ENCODE peak calls at places on chromosomes 5 and 9, in four cellular contexts. G is OCI-LY7, C is thyroid gland, Y is uterus. A is an unnamed sample.
A peak's percentile ranks its signal among the peaks of the same experiment; 100 is the strongest.

GRCh38 chr9:115531410-115532130 is 413.6 kb upstream of the TNC start:
- DNase-seq in Y (no peak), G (no peak), C (no peak), A (no peak)

GRCh38 chr5:169300468-169301385 is at the start of gene SLIT3:
- DNase-seq in C (peak; percentile 86), G (no peak), Y (peak; percentile 88), A (peak; percentile 46)

GRCh38 chr9:108478871-108479332 is 376.9 kb downstream of the ACTL7B start:
- DNase-seq in C (no peak), G (no peak), Y (no peak), A (peak; percentile 37)

GRCh38 chr5:13944564-13945195 is at the start of gene DNAH5:
- DNase-seq in Y (no peak), C (no peak), G (no peak), A (no peak)

GRCh38 chr5:136814621-136815378 is 449.5 kb upstream of the TRPC7 start:
- DNase-seq in C (no peak), Y (no peak), G (no peak), A (no peak)

GRCh38 chr9:133738039-133738805 is at the start of gene SARDH:
- DNase-seq in Y (peak; percentile 67), C (peak; percentile 68), G (peak; percentile 24), A (peak; percentile 25)

GRCh38 chr5:77301447-77301878 is 91.0 kb downstream of the PDE8B start:
- DNase-seq in C (no peak), Y (no peak), G (no peak), A (no peak)

GRCh38 chr5:9516591-9516990 is 29.3 kb downstream of the SEMA5A start:
- DNase-seq in Y (no peak), C (no peak), G (no peak), A (no peak)

GRCh38 chr5:1318659-1319251 is 23.9 kb upstream of the TERT start:
- DNase-seq in C (no peak), Y (peak; percentile 12), G (no peak), A (no peak)

GRCh38 chr9:86795861-86796497 is 151.3 kb downstream of the GAS1 start:
- DNase-seq in C (peak; percentile 16), G (no peak), Y (peak; percentile 66), A (peak; percentile 19)

GRCh38 chr5:96825243-96825642 is 17.5 kb upstream of the ERAP1 start:
- DNase-seq in Y (no peak), C (no peak), G (no peak), A (no peak)

GRCh38 chr5:72599519-72600400 is 92.5 kb upstream of the ZNF366 start:
- DNase-seq in Y (no peak), G (no peak), C (no peak), A (no peak)

GRCh38 chr5:147332643-147333042 is 97.8 kb downstream of the STK32A start:
- DNase-seq in G (no peak), Y (no peak), C (no peak), A (no peak)

GRCh38 chr9:114968710-114969109 is 38.3 kb upstream of the TNFSF8 start:
- DNase-seq in Y (no peak), C (no peak), G (no peak), A (no peak)

GRCh38 chr5:136053336-136054121 is 24.7 kb downstream of the TGFBI start:
- DNase-seq in Y (no peak), C (no peak), G (no peak), A (peak; percentile 54)

GRCh38 chr9:2859776-2860379 is 16.0 kb upstream of the PUM3 start:
- DNase-seq in G (peak; percentile 54), C (peak; percentile 70), Y (peak; percentile 37), A (no peak)

GRCh38 chr9:76018244-76018643 is 127.8 kb downstream of the PCSK5 start:
- DNase-seq in G (no peak), C (no peak), Y (no peak), A (no peak)

GRCh38 chr5:158484246-158484645 is 615.5 kb downstream of the EBF1 start:
- DNase-seq in Y (no peak), G (no peak), C (no peak), A (no peak)

GRCh38 chr5:15621094-15621493 is 121.1 kb downstream of the FBXL7 start:
- DNase-seq in G (no peak), C (no peak), Y (no peak), A (no peak)

GRCh38 chr5:1060535-1060981 is 51.3 kb downstream of the SLC12A7 start:
- DNase-seq in Y (no peak), C (no peak), G (no peak), A (no peak)

DNA sequence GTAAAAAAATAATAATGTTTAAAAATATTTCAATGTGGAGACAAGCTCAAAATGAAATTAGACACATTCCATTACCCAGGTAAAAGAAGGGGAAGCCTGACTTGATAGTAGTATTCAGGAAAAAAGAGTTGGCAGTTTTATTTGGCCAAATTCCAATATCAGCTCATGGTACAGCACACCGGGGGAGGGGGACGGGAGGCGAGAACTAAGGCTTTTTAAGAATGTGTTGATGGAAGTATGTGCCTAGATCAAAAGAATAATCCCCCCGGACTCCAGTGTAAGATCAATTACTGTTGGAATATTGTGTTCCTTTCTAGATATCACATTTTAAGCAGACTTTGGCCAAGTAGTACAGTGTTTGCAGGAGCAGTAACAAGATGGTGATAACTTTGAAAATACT is 98.4 kb upstream of the ERBIN start:
- DNase-seq in C (no peak), Y (no peak), G (no peak), A (no peak)
- H3K4me1 ChIP-seq in C (no peaks in the 10 kb centered on the region), Y (no peaks in the 10 kb centered on the region), G (peaks cover 13% of the 10 kb centered on the region), A (peaks cover 8% of the 10 kb centered on the region)

DNA sequence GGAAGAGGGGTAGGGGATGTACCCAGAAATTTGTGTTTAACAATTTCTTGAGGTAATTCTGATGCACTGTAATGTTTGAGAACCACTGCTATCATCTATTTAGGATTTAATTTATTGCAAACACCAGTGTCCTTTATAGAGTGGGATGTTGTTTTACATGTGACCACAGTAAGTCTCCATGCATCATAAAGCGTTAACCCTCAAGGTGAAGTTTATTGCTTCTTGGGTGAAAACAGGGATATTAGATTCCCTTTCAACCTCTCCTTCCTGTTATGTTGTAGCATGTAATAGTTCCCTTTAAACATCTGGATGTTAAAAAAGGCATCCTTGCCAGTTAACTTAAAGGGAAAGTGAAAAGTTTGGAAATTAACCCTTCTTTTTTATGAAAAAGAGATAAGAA is 35.8 kb upstream of the ATG10 start:
- DNase-seq in Y (no peak), G (no peak), C (no peak), A (no peak)
- H3K4me1 ChIP-seq in Y (no peaks in the 10 kb centered on the region), G (no peaks in the 10 kb centered on the region), C (no peaks in the 10 kb centered on the region), A (no peaks in the 10 kb centered on the region)

DNA sequence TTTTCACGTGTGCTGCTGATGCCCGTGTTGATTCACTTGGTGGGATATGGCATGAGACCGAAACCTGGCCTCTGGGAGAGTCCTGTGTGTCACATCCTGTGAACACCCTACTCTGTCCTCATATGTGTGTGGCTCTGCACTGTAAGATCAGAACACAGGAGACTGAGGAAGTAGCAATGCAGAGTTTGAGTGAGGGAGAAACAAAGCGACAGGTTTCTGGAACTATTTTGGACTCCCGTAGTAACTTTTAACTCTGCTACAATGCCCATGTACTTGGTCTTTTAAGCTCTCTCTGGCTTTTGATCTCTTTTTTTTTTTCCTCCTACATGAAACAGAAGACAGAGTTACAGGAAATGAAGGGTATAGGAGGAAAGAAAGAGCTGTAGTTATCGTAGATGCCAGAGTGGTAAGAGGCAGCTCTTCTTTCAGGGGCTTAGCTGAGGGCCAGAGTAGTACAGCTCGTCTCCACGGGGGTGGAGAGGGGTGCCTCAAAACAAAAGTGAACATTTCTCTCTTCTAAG is 26.6 kb downstream of the GRAMD2B start:
- DNase-seq in Y (no peak), C (peak; percentile 32), G (no peak), A (no peak)
- H3K4me1 ChIP-seq in Y (peaks cover 5% of the 10 kb centered on the region), C (peaks cover 85% of the 10 kb centered on the region), G (no peaks in the 10 kb centered on the region), A (peaks cover 8% of the 10 kb centered on the region)

DNA sequence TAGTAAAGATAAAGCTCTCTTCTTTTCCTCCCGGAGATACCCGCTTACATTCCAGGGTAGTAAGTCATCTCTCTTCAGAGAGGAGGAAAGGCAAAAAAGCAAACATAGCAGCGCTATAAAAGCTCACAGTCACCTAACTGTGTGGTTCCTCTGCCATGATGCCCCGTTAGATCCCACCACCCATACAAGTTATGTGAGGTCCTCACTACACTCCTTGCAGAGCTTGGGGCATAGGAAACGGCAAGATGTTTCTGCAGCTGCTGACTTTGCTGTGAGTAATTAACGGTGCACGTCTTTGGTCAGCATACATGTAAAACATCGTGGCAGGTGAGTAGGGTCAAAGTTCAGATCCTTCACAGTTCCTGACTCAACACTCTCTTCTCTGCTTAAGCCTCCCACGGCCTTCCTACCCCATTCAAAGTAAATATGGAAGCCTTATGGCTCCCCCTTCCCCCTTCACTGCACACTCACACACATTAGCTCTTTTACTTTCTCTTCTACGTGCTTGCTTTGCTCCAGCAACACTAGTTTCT is 218.9 kb downstream of the DIRAS2 start:
- DNase-seq in G (no peak), C (peak; percentile 9), Y (no peak), A (no peak)
- H3K4me1 ChIP-seq in G (no peaks in the 10 kb centered on the region), C (peaks cover 16% of the 10 kb centered on the region), Y (no peaks in the 10 kb centered on the region), A (no peaks in the 10 kb centered on the region)

GRCh38 chr9:136566899-136567298 is 21.1 kb upstream of the NOTCH1 start:
- DNase-seq in G (no peak), C (peak; percentile 45), Y (peak; percentile 75), A (peak; percentile 67)

GRCh38 chr9:136570191-136570845 is 24.5 kb upstream of the NOTCH1 start:
- DNase-seq in Y (no peak), G (no peak), C (no peak), A (no peak)

GRCh38 chr9:136567651-136568287 is 21.9 kb upstream of the NOTCH1 start:
- DNase-seq in C (peak; percentile 55), G (no peak), Y (peak; percentile 84), A (no peak)

GRCh38 chr9:136569526-136570148 is 23.8 kb upstream of the NOTCH1 start:
- DNase-seq in G (no peak), Y (no peak), C (no peak), A (no peak)

GRCh38 chr9:136568288-136569081 is 22.6 kb upstream of the NOTCH1 start:
- DNase-seq in Y (no peak), C (no peak), G (no peak), A (no peak)
- H3K4me1 ChIP-seq in Y (peaks cover 5% of the 10 kb centered on the region), C (peaks cover 69% of the 10 kb centered on the region), G (no peaks in the 10 kb centered on the region), A (peaks cover 29% of the 10 kb centered on the region)

GRCh38 chr5:58923355-58923754 is 340.5 kb downstream of the RAB3C start:
- DNase-seq in Y (no peak), G (no peak), C (no peak), A (no peak)
- H3K4me1 ChIP-seq in Y (no peaks in the 10 kb centered on the region), G (no peaks in the 10 kb centered on the region), C (no peaks in the 10 kb centered on the region), A (peaks cover 61% of the 10 kb centered on the region)

DNA sequence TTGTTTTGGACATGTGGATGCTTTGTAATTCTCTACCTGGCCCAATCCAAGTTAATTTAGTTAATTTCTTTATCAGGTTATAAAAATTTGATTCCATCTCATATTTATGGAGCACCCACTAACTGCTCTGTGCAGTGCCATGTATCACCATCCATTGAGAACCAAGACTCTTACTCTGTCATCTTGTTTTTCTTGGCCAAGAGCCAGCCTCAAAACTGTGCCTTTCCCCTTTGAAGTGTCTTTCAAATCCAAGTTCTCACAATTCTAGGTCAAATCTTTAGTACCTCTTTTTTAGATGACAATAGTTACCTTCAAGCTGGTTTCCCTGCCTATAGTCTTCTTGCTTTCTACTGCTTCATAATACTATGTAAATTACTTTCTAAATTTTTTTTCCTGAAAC is 3.2 kb downstream of the COMMD10 start:
- DNase-seq in C (no peak), Y (no peak), G (no peak), A (no peak)
- H3K4me1 ChIP-seq in C (peaks cover 10% of the 10 kb centered on the region), Y (no peaks in the 10 kb centered on the region), G (peaks cover 8% of the 10 kb centered on the region), A (peaks cover 20% of the 10 kb centered on the region)

A was measured in gastrocnemius medialis.